ENCODE peak calls at places on chromosomes 5 and 9, in eight cellular contexts. X, Y, V, F, W, G, R and L are unnamed samples. For H3K4me1, the result is how much of the 10 kb centered on the place peaks cover.

GRCh38 chr5:116765441-116765840 is 190.8 kb upstream of the SEMA6A start:
- DNase-seq in V (no peak), W (peak), G (no peak), Y (no peak), F (no peak), R (peak), X (no peak), L (no peak)

GRCh38 chr9:38062498-38063362 is 6.3 kb downstream of the SHB start:
- DNase-seq in X (no peak), W (peak), R (no peak), Y (no peak), F (no peak), G (no peak), V (no peak), L (peak)

GRCh38 chr9:34514401-34514800 is 8.4 kb downstream of the ENHO start:
- DNase-seq in W (no peak), G (no peak), F (no peak), R (no peak), V (no peak), X (no peak), Y (no peak), L (no peak)

GRCh38 chr5:1064383-1065142 is 47.3 kb downstream of the SLC12A7 start:
- DNase-seq in F (no peak), X (no peak), Y (no peak), R (no peak), V (no peak), W (no peak), G (no peak), L (no peak)

GRCh38 chr9:88661759-88662158 is 126.8 kb downstream of the NXNL2 start:
- DNase-seq in X (no peak), R (peak), F (no peak), Y (peak), V (no peak), G (no peak), W (peak), L (no peak)

GRCh38 chr5:34658023-34658422 is 1.9 kb downstream of the RAI14 start:
- DNase-seq in X (no peak), W (no peak), F (no peak), V (no peak), G (no peak), R (peak), Y (no peak), L (no peak)

GRCh38 chr5:129345213-129345925 is 114.7 kb upstream of the ADAMTS19 start:
- DNase-seq in G (no peak), X (no peak), R (no peak), W (no peak), V (no peak), F (no peak), Y (no peak), L (no peak)

GRCh38 chr9:131677445-131678180 is 62.3 kb downstream of the RAPGEF1 start:
- DNase-seq in R (no peak), V (no peak), G (peak), X (no peak), W (peak), Y (peak), F (no peak), L (peak)

GRCh38 chr5:170625221-170626165 is 121.7 kb downstream of the KCNIP1 start:
- DNase-seq in R (no peak), W (no peak), Y (no peak), V (no peak), F (no peak), X (no peak), G (no peak), L (no peak)

GRCh38 chr5:158943057-158943456 is 156.7 kb downstream of the EBF1 start:
- DNase-seq in G (no peak), F (no peak), V (no peak), X (peak), R (peak), Y (no peak), W (peak), L (peak)

GRCh38 chr9:31908158-31908890 is 476.1 kb upstream of the ACO1 start:
- DNase-seq in Y (no peak), R (peak), G (no peak), X (no peak), V (no peak), F (no peak), W (no peak), L (no peak)

GRCh38 chr5:103834216-103834615 is 271.6 kb upstream of the NUDT12 start:
- DNase-seq in F (no peak), V (no peak), G (no peak), X (no peak), R (no peak), W (no peak), Y (no peak), L (no peak)

GRCh38 chr5:175470756-175471155 is 7.6 kb upstream of the SFXN1 start:
- DNase-seq in Y (no peak), V (no peak), X (no peak), W (no peak), R (no peak), F (no peak), G (no peak), L (no peak)

GRCh38 chr9:7433508-7434292 is 365.9 kb downstream of the DMAC1 start:
- DNase-seq in F (no peak), W (no peak), V (no peak), X (no peak), Y (no peak), G (no peak), R (no peak), L (no peak)

GRCh38 chr9:129102791-129103594 is 7.6 kb downstream of the CRAT start:
- DNase-seq in F (peak), Y (peak), X (no peak), R (peak), W (peak), G (peak), V (no peak), L (peak)

GRCh38 chr5:179729727-179730126 is 2.9 kb upstream of the MAML1 start:
- DNase-seq in G (no peak), R (no peak), F (no peak), V (no peak), Y (no peak), W (no peak), X (no peak), L (no peak)

GRCh38 chr5:90055831-90056328 is 353.7 kb downstream of the CETN3 start:
- DNase-seq in R (peak), X (no peak), Y (no peak), W (peak), G (no peak), V (no peak), F (no peak), L (no peak)

GRCh38 chr5:124747770-124748686 is 1.6 kb upstream of the ZNF608 start:
- DNase-seq in G (peak), Y (no peak), F (no peak), V (no peak), W (peak), R (peak), X (no peak), L (no peak)

GRCh38 chr9:109273869-109274268 is 47.0 kb downstream of the EPB41L4B start:
- DNase-seq in R (no peak), W (no peak), V (no peak), X (no peak), G (no peak), F (no peak), Y (no peak), L (no peak)

GRCh38 chr9:124629600-124629999 is 122.4 kb upstream of the NR5A1 start:
- DNase-seq in X (no peak), W (peak), G (no peak), F (no peak), V (no peak), R (no peak), Y (no peak), L (no peak)

GRCh38 chr5:93572773-93573626 is 8.0 kb downstream of the NR2F1-AS1 start:
- DNase-seq in G (no peak), Y (no peak), V (no peak), X (peak), F (no peak), W (peak), R (no peak), L (no peak)

GRCh38 chr9:33117816-33118215 is 41.3 kb upstream of the SMU1 start:
- DNase-seq in G (no peak), W (no peak), R (no peak), Y (no peak), F (no peak), X (no peak), V (no peak), L (no peak)

GRCh38 chr9:2116073-2116472 is 100.9 kb downstream of the SMARCA2 start:
- DNase-seq in V (no peak), G (no peak), X (no peak), W (peak), R (peak), Y (peak), F (peak), L (no peak)

GRCh38 chr9:23850242-23851023 is 24.4 kb upstream of the ELAVL2 start:
- DNase-seq in F (no peak), X (no peak), G (peak), V (no peak), Y (no peak), W (no peak), R (no peak), L (no peak)

GRCh38 chr5:157080291-157080690 is 21.4 kb upstream of the HAVCR1 start:
- DNase-seq in F (no peak), Y (no peak), R (no peak), G (no peak), V (no peak), X (no peak), W (no peak), L (no peak)

GRCh38 chr9:7303932-7304331 is 495.6 kb downstream of the DMAC1 start:
- DNase-seq in G (no peak), W (no peak), Y (no peak), R (no peak), F (no peak), V (no peak), X (no peak), L (no peak)

GRCh38 chr5:76983468-76983867 is 30.6 kb downstream of the CRHBP start:
- DNase-seq in X (no peak), R (peak), V (no peak), F (peak), W (no peak), G (no peak), Y (no peak), L (no peak)

GRCh38 chr5:173668910-173669309 is 52.5 kb upstream of the BOD1 start:
- DNase-seq in V (no peak), W (no peak), F (no peak), G (no peak), R (no peak), Y (no peak), X (no peak), L (no peak)

GRCh38 chr5:32090755-32091128 is 83.4 kb downstream of the GOLPH3 start:
- DNase-seq in V (no peak), F (peak), R (no peak), W (no peak), X (no peak), G (no peak), Y (no peak), L (peak)

GRCh38 chr9:101533334-101534187 is at the start of gene RNF20:
- DNase-seq in W (peak), F (peak), G (peak), V (peak), Y (peak), X (peak), R (peak), L (peak)

GRCh38 chr9:131672451-131672850 is 67.4 kb downstream of the RAPGEF1 start:
- DNase-seq in Y (peak), V (no peak), F (no peak), G (no peak), R (no peak), X (no peak), W (no peak), L (no peak)

GRCh38 chr9:89060790-89061189 is 69.5 kb downstream of the S1PR3 start:
- DNase-seq in X (no peak), F (no peak), W (no peak), Y (no peak), G (peak), R (no peak), V (no peak), L (no peak)

GRCh38 chr5:131541071-131541470 is 94.0 kb downstream of the RAPGEF6 start:
- DNase-seq in V (no peak), F (no peak), G (no peak), X (no peak), W (no peak), Y (no peak), R (no peak), L (no peak)

GRCh38 chr5:131539251-131539650 is 95.8 kb downstream of the RAPGEF6 start:
- DNase-seq in R (peak), G (no peak), Y (no peak), F (no peak), X (no peak), W (no peak), V (no peak), L (no peak)

GRCh38 chr5:131541766-131542165 is 93.3 kb downstream of the RAPGEF6 start:
- DNase-seq in V (no peak), W (no peak), R (no peak), F (no peak), X (no peak), Y (peak), G (no peak), L (no peak)

GRCh38 chr5:131545856-131546255 is 89.2 kb downstream of the RAPGEF6 start:
- DNase-seq in G (no peak), X (no peak), Y (no peak), R (peak), V (no peak), W (peak), F (no peak), L (no peak)

DNA sequence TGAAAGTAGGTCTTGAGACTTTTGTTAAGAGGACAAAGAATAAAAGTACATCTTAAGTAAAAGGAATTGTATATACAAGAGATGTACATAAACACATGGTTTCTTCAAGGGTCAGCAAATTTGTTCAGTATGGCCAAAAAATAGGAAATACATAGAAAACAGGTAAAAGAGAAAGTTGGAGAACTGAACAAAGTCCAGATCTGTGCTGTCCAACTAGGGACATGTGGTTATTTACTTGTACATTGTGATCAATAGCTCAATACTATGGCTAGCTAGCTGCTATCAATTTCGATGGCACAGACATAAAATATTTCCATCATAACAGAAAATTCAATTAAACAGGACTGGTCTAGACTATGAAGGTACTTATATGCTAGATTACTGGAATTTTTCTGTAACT is 92.3 kb downstream of the RAPGEF6 start:
- DNase-seq in V (no peak), R (no peak), Y (no peak), F (no peak), W (no peak), X (no peak), G (no peak), L (no peak)
- H3K27ac ChIP-seq in V (no peak), R (no peak), Y (no peak), F (no peak), W (no peak), X (no peak), G (no peak), L (no peak)

DNA sequence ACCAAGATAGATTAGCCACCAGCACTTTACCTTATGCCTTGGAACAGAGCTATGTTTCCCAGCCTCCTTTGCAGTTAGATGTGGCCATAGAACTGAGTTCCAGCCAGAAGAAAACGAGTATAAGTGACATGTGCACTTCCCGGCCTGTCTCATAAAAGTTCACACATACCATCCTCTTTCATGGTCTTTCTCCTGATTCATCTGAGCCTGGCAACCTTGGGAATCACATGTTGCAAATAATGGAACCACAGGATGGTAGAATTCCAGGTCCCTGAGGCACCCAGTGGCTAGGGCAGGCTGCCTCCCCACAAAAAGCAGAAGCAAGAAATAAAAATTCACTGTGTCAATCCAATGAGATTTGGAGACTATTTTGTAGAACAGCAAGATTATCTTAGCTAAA is 128.1 kb downstream of the PDE4D start:
- DNase-seq in W (no peak), X (no peak), Y (no peak), F (no peak), G (no peak), V (no peak), R (no peak), L (no peak)
- TF ChIP-seq CTCF in W (no peak), X (no peak), Y (no peak), F (no peak), G (no peak), V (no peak), R (no peak), L (no peak)

GRCh38 chr5:74953961-74954720 is 88.0 kb upstream of the FAM169A start:
- DNase-seq in X (no peak), V (no peak), W (peak), G (no peak), R (no peak), Y (no peak), F (no peak), L (no peak)

GRCh38 chr5:74953601-74953960 is 87.4 kb upstream of the FAM169A start:
- DNase-seq in V (no peak), F (no peak), Y (no peak), R (no peak), W (no peak), X (no peak), G (no peak), L (no peak)

GRCh38 chr5:74951855-74952254 is 85.7 kb upstream of the FAM169A start:
- DNase-seq in X (no peak), Y (no peak), V (no peak), R (no peak), G (no peak), F (no peak), W (no peak), L (no peak)

GRCh38 chr5:74950836-74951515 is 84.8 kb upstream of the FAM169A start:
- DNase-seq in Y (no peak), V (no peak), W (no peak), G (no peak), X (no peak), F (no peak), R (no peak), L (no peak)

GRCh38 chr5:74952406-74952805 is 86.2 kb upstream of the FAM169A start:
- DNase-seq in Y (no peak), F (no peak), X (no peak), G (peak), W (no peak), R (no peak), V (no peak), L (no peak)
- H3K4me1 ChIP-seq in Y (under half), F (under half), X (under half), G (under half), W (under half), R (under half), V (under half), L (under half)

GRCh38 chr5:38532165-38532669 is 24.2 kb downstream of the LIFR start:
- DNase-seq in G (no peak), F (no peak), Y (no peak), V (no peak), X (no peak), R (no peak), W (no peak), L (no peak)
- H3K27ac ChIP-seq in G (peak), F (no peak), Y (no peak), V (no peak), X (no peak), R (no peak), W (no peak), L (no peak)

GRCh38 chr9:134393582-134394280 is 67.5 kb downstream of the RXRA start:
- DNase-seq in Y (no peak), G (no peak), V (no peak), W (no peak), X (no peak), R (no peak), F (no peak), L (no peak)
- TF ChIP-seq CTCF in Y (no peak), G (no peak), V (no peak), W (no peak), X (no peak), R (no peak), F (no peak), L (no peak)

DNA sequence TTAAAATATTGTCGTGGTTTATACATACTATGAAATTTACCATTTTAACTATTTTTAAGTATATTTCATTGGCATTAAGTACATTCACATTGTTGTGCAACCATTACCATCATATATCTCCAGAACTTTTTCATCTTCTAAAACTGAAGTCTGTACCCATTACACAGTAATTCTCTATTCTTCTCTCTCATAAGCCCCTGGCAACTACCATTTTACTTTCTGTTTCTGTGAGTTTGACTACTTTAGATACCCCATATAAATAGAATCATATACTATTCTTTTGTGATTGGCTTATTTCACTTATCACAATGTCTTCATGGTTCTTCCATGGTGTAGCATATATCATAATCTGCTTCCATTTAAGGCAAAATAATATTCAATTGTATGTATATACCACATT is 30.3 kb downstream of the NDUFS4 start:
- DNase-seq in W (no peak), F (no peak), R (no peak), Y (no peak), V (no peak), X (no peak), G (no peak), L (no peak)
- H3K4me1 ChIP-seq in W (under half), F (under half), R (under half), Y (under half), V (under half), X (under half), G (under half), L (under half)

DNA sequence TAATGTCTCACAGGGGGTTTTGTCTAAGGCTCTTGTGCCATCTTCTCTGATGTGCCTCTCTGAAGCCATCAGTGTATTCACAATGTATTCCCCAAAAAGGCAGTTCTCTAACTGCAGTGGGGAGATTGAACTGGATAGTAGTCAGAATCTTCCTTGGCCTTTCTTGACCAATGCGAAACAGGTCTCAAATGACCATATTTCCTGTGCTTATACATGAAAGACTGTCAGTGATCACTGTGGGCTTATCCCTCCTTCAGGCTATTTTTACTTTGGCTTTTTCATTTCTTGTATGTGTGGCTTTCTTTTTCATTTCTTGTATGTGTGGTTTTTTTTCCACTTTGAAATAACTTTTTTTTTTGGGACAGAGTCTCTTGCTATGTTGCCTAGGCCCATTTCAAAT is 19.7 kb downstream of the HMGXB3 start:
- DNase-seq in W (no peak), G (no peak), V (no peak), F (no peak), Y (no peak), X (no peak), R (no peak), L (no peak)
- H3K27ac ChIP-seq in W (no peak), G (no peak), V (no peak), F (no peak), Y (peak), X (no peak), R (no peak), L (no peak)

DNA sequence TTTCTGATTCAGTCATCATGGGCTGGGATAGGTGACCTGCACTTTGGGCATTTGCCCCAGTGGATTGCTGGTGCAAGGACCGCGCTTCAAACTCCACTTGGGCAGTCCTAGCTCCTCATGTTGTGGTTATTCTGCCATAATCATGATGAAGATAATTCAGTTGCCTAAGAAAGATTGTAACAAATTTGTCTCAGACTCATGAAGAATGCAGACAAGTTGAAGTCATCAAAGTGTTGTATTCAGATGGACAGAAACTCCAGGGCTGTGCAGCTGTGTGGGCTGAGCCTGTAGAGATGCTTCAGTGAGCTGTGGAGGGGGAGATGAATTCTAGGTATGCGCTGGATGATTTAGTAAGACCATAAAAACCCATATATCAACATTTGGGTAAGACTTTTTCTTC is 38.6 kb downstream of the TARS1 start:
- DNase-seq in G (no peak), X (no peak), V (no peak), Y (no peak), W (no peak), R (no peak), F (no peak), L (no peak)
- TF ChIP-seq CTCF in G (no peak), X (no peak), V (no peak), Y (no peak), W (no peak), R (no peak), F (no peak), L (no peak)